ENCODE peak calls at places on chromosomes 1 and 21, in six cellular contexts. W is Panc1, M is HCT116, R is esophagus muscularis mucosa, A is breast epithelium, P is H1. T is an unnamed sample.
A peak's percentile ranks its signal among the peaks of the same experiment; 100 is the strongest.

GRCh38 chr1:240312872-240313271 is 221.2 kb downstream of the FMN2 start:
- DNase-seq in W (no peak), M (no peak), R (no peak), A (no peak), P (no peak), T (no peak)

GRCh38 chr1:111561328-111561727 is 57.9 kb upstream of the ADORA3 start:
- DNase-seq in W (no peak), M (no peak), R (peak; percentile 34), A (no peak), P (no peak), T (no peak)

GRCh38 chr21:42670058-42670830 is 16.8 kb downstream of the PDE9A start:
- DNase-seq in W (no peak), M (no peak), R (no peak), A (no peak), P (no peak), T (no peak)

GRCh38 chr1:32028746-32029145 is 15.1 kb downstream of the KHDRBS1 start:
- DNase-seq in W (no peak), M (no peak), R (no peak), A (no peak), P (no peak), T (no peak)

GRCh38 chr1:184790642-184791041 is 36.0 kb upstream of the EDEM3 start:
- DNase-seq in W (no peak), M (no peak), R (no peak), A (no peak), P (no peak), T (no peak)

GRCh38 chr21:45103966-45104520 is 29.7 kb downstream of the ADARB1 start:
- DNase-seq in W (no peak), M (no peak), R (no peak), A (no peak), P (no peak), T (no peak)

GRCh38 chr1:9858293-9859035 is 34.7 kb upstream of the CLSTN1 start:
- DNase-seq in W (no peak), M (no peak), R (no peak), A (no peak), P (no peak), T (no peak)

GRCh38 chr1:92837062-92837461 is 5.2 kb downstream of the RPL5 start:
- DNase-seq in W (no peak), M (no peak), R (no peak), A (no peak), P (no peak), T (no peak)

GRCh38 chr1:71047635-71048607 is at the start of gene PTGER3:
- DNase-seq in W (no peak), M (no peak), R (peak; percentile 93), A (peak; percentile 84), P (no peak), T (peak; percentile 84)

GRCh38 chr1:25907473-25908058 is 1.3 kb upstream of the STMN1 start:
- DNase-seq in W (no peak), M (no peak), R (no peak), A (no peak), P (no peak), T (no peak)

GRCh38 chr1:27778022-27778421 is 5.0 kb downstream of the STX12 start:
- DNase-seq in W (no peak), M (no peak), R (no peak), A (no peak), P (no peak), T (no peak)

GRCh38 chr1:200530551-200531261 is 89.8 kb downstream of the KIF14 start:
- DNase-seq in W (no peak), M (no peak), R (no peak), A (no peak), P (no peak), T (no peak)

GRCh38 chr1:80918365-80918764 is 882.4 kb upstream of the ADGRL2 start:
- DNase-seq in W (no peak), M (no peak), R (no peak), A (no peak), P (no peak), T (no peak)
- H3K9me3 ChIP-seq in W (no peaks in the 10 kb centered on the region), M (no peaks in the 10 kb centered on the region), R (no peaks in the 10 kb centered on the region), A (no peaks in the 10 kb centered on the region), P (no peaks in the 10 kb centered on the region), T (no peaks in the 10 kb centered on the region)

DNA sequence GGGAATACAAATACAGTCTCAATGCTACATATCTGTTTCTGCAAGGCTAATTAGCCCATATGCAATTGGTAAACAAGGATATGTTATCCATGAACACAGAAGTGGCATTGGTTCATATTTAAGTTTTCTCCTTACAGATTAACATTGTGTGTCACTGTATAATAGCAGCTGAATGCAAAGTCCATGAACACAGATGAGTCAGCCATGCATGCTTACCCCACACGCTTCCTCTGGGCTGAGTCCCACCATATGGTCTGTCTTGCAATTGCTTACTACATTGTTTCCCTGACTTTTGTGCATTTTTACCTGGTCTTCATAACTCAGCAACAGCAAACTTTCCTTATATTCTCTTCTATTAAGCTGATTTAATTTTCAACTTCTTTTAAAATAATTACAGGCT is 41.5 kb upstream of the TSNAX start:
- DNase-seq in W (no peak), M (no peak), R (no peak), A (no peak), P (no peak), T (no peak)
- TF ChIP-seq POLR2AphosphoS5 in W (no peak), M (no peak), R (no peak), A (no peak), P (no peak), T (no peak)

GRCh38 chr21:34133802-34134201 is 60.4 kb downstream of the MRPS6 start:
- DNase-seq in W (no peak), M (no peak), R (no peak), A (no peak), P (no peak), T (no peak)
- H3K9me3 ChIP-seq in W (no peaks in the 10 kb centered on the region), M (no peaks in the 10 kb centered on the region), R (no peaks in the 10 kb centered on the region), A (no peaks in the 10 kb centered on the region), P (no peaks in the 10 kb centered on the region), T (no peaks in the 10 kb centered on the region)

GRCh38 chr1:21546122-21546825 is 37.1 kb downstream of the ALPL start:
- DNase-seq in W (no peak), M (no peak), R (no peak), A (no peak), P (no peak), T (no peak)
- TF ChIP-seq POLR2AphosphoS5 in W (no peak), M (no peak), R (no peak), A (peak; percentile 46), P (no peak), T (no peak)

DNA sequence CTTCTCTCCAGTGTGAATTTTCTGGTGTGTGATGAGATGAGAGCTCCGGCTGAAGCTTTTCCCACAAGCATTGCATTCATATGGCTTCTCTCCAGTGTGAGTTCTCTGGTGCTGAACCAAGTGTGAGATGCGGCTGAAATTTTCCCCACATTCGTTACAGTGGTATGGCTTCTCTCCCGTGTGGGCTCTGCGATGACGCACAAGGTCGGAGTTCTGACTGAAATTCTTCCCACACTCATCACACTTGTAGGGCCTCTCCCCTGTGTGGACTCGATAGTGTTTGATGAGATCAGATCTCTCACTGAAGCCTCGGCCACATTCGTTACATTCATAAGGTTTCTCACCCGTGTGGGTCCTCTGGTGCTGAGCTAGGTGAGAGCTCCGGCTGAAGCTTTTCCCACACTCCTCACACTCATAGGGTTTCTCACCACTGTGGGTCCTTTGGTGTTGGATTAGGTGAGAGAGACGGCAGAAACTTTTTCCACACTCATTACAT is 7.4 kb downstream of the ZNF436 start:
- DNase-seq in W (no peak), M (no peak), R (no peak), A (no peak), P (no peak), T (no peak)
- H3K9me3 ChIP-seq in W (peaks cover 75% of the 10 kb centered on the region), M (peaks cover 23% of the 10 kb centered on the region), R (peaks cover 10% of the 10 kb centered on the region), A (peaks cover 53% of the 10 kb centered on the region), P (peaks cover 47% of the 10 kb centered on the region), T (peaks cover 34% of the 10 kb centered on the region)